ENCODE peak calls at places on chromosomes 13 and 19, in seven cellular contexts. H is T-helper 17 cell; F is activated T-helper 1 cell treated with anti-CD3 and anti-CD28 coated beads, Interleukin-12 subunit alpha, Interleukin-12 subunit beta, Interleukin-2, Interleukin-4 antibody, amounts not matched to agents 30 ng/mL and 10 ng/mL and 1 ng/mL, durations not matched to agents 14 hours and 24 hours and 36 hours; X is T-helper 1 cell; I is AG10803; J is A172; L is MCF 10A. B is an unnamed sample.

GRCh38 chr19:18168673-18169381 is 4.8 kb upstream of the IFI30 start:
- DNase-seq in L (no peak), J (no peak), X (no peak), F (no peak), I (no peak), H (no peak), B (no peak)

GRCh38 chr13:40533072-40533471 is 133.4 kb downstream of the FOXO1 start:
- DNase-seq in I (no peak), J (no peak), F (no peak), H (no peak), L (no peak), X (no peak), B (no peak)

GRCh38 chr13:91722267-91722884 is 324.0 kb downstream of the GPC5 start:
- DNase-seq in L (peak), J (peak), I (no peak), H (no peak), X (no peak), F (no peak), B (no peak)

GRCh38 chr13:27961227-27962085 is 7.7 kb downstream of the CDX2 start:
- DNase-seq in H (no peak), J (no peak), F (no peak), I (no peak), X (no peak), L (no peak), B (peak)

GRCh38 chr13:30037306-30037705 is 186.9 kb upstream of the UBL3 start:
- DNase-seq in J (no peak), H (no peak), L (no peak), I (peak), X (no peak), F (no peak), B (peak)

GRCh38 chr19:16026131-16026530 is 50.2 kb upstream of the TPM4 start:
- DNase-seq in J (no peak), X (no peak), L (no peak), F (no peak), H (no peak), I (no peak), B (no peak)

GRCh38 chr13:79781829-79782540 is 301.0 kb downstream of the NDFIP2 start:
- DNase-seq in H (no peak), L (no peak), F (no peak), J (peak), X (no peak), I (no peak), B (no peak)

GRCh38 chr19:16373539-16373938 is 48.9 kb downstream of the KLF2 start:
- DNase-seq in X (no peak), I (no peak), J (peak), F (no peak), L (no peak), H (no peak), B (no peak)

GRCh38 chr13:92103673-92104296 is 705.4 kb downstream of the GPC5 start:
- DNase-seq in L (no peak), H (no peak), J (no peak), I (no peak), F (no peak), X (no peak), B (no peak)